ENCODE peak calls at places on chromosomes 3 and 15, in six cellular contexts. One of them, this sample, is unnamed.

GRCh38 chr3:115638991-115639390 is 15.7 kb downstream of the GAP43 start:
- DNase-seq in fibroblast of lung: no peak
- DNase-seq in neural progenitor cell: no peak
- DNase-seq in KBM-7: no peak
- DNase-seq in left colon: no peak
- DNase-seq in ovary: no peak
- DNase-seq in this sample: no peak

GRCh38 chr3:118472586-118472985 is 562.1 kb downstream of the IGSF11 start:
- DNase-seq in fibroblast of lung: peak
- DNase-seq in neural progenitor cell: no peak
- DNase-seq in KBM-7: no peak
- DNase-seq in left colon: no peak
- DNase-seq in ovary: no peak
- DNase-seq in this sample: no peak

GRCh38 chr15:65032823-65033537 is 3.5 kb upstream of the MTFMT start:
- DNase-seq in fibroblast of lung: peak
- DNase-seq in neural progenitor cell: peak
- DNase-seq in KBM-7: peak
- DNase-seq in left colon: peak
- DNase-seq in ovary: no peak
- DNase-seq in this sample: peak

GRCh38 chr3:85476891-85477495 is 518.2 kb downstream of the CADM2 start:
- DNase-seq in fibroblast of lung: peak
- DNase-seq in neural progenitor cell: no peak
- DNase-seq in KBM-7: no peak
- DNase-seq in left colon: no peak
- DNase-seq in ovary: no peak
- DNase-seq in this sample: no peak

GRCh38 chr3:100226712-100227429 is 33.9 kb upstream of the TBC1D23 start:
- DNase-seq in fibroblast of lung: peak
- DNase-seq in neural progenitor cell: no peak
- DNase-seq in KBM-7: peak
- DNase-seq in left colon: no peak
- DNase-seq in ovary: no peak
- DNase-seq in this sample: no peak

GRCh38 chr3:146685050-146685814 is 80.1 kb upstream of the PLSCR5 start:
- DNase-seq in fibroblast of lung: no peak
- DNase-seq in neural progenitor cell: no peak
- DNase-seq in KBM-7: no peak
- DNase-seq in left colon: no peak
- DNase-seq in ovary: no peak
- DNase-seq in this sample: no peak

GRCh38 chr3:110397115-110397514 is 674.5 kb upstream of the NECTIN3 start:
- DNase-seq in fibroblast of lung: no peak
- DNase-seq in neural progenitor cell: no peak
- DNase-seq in KBM-7: no peak
- DNase-seq in left colon: no peak
- DNase-seq in ovary: no peak
- DNase-seq in this sample: no peak

GRCh38 chr3:71581981-71582611 is 1.4 kb downstream of the FOXP1 start:
- DNase-seq in fibroblast of lung: peak
- DNase-seq in neural progenitor cell: peak
- DNase-seq in KBM-7: peak
- DNase-seq in left colon: peak
- DNase-seq in ovary: peak
- DNase-seq in this sample: peak

GRCh38 chr3:119084371-119085069 is 49.9 kb upstream of the IGSF11 start:
- DNase-seq in fibroblast of lung: no peak
- DNase-seq in neural progenitor cell: no peak
- DNase-seq in KBM-7: no peak
- DNase-seq in left colon: no peak
- DNase-seq in ovary: no peak
- DNase-seq in this sample: no peak

GRCh38 chr15:66846031-66846430 is 144.0 kb downstream of the SMAD6 start:
- DNase-seq in fibroblast of lung: no peak
- DNase-seq in neural progenitor cell: no peak
- DNase-seq in KBM-7: no peak
- DNase-seq in left colon: no peak
- DNase-seq in ovary: no peak
- DNase-seq in this sample: no peak

GRCh38 chr15:92997821-92998220 is 91.2 kb downstream of the RGMA start:
- DNase-seq in fibroblast of lung: no peak
- DNase-seq in neural progenitor cell: no peak
- DNase-seq in KBM-7: no peak
- DNase-seq in left colon: no peak
- DNase-seq in ovary: no peak
- DNase-seq in this sample: no peak

GRCh38 chr3:32467333-32468070 is 35.1 kb downstream of the CMTM6 start:
- DNase-seq in fibroblast of lung: peak
- DNase-seq in neural progenitor cell: peak
- DNase-seq in KBM-7: peak
- DNase-seq in left colon: peak
- DNase-seq in ovary: peak
- DNase-seq in this sample: peak

GRCh38 chr15:71806452-71806931 is 3.9 kb upstream of the NR2E3 start:
- DNase-seq in fibroblast of lung: peak
- DNase-seq in neural progenitor cell: peak
- DNase-seq in KBM-7: no peak
- DNase-seq in left colon: no peak
- DNase-seq in ovary: no peak
- DNase-seq in this sample: no peak

GRCh38 chr3:138470687-138471086 is 36.3 kb downstream of the ESYT3 start:
- DNase-seq in fibroblast of lung: no peak
- DNase-seq in neural progenitor cell: no peak
- DNase-seq in KBM-7: no peak
- DNase-seq in left colon: peak
- DNase-seq in ovary: no peak
- DNase-seq in this sample: peak

GRCh38 chr3:49659756-49660155 is 14.4 kb upstream of the APEH start:
- DNase-seq in fibroblast of lung: no peak
- DNase-seq in neural progenitor cell: no peak
- DNase-seq in KBM-7: no peak
- DNase-seq in left colon: no peak
- DNase-seq in ovary: no peak
- DNase-seq in this sample: no peak

This sample was measured in heart left ventricle.